ENCODE peak calls at places on chromosomes 1 and 21, in six cellular contexts. One of them, this sample, is unnamed.

GRCh38 chr1:167715653-167716302 is 6.0 kb upstream of the MPZL1 start:
- DNase-seq in osteocyte: no peak
- DNase-seq in GM06990: no peak
- DNase-seq in Calu3: no peak
- DNase-seq in left ventricle myocardium inferior: no peak
- DNase-seq in HFF-Myc: no peak
- DNase-seq in this sample: no peak

GRCh38 chr1:5943373-5944068 is 48.7 kb downstream of the NPHP4 start:
- DNase-seq in GM06990: no peak
- DNase-seq in left ventricle myocardium inferior: no peak
- DNase-seq in Calu3: no peak
- DNase-seq in osteocyte: peak
- DNase-seq in HFF-Myc: no peak
- DNase-seq in this sample: peak

GRCh38 chr1:156490401-156491032 is 10.1 kb downstream of the MEF2D start:
- DNase-seq in Calu3: no peak
- DNase-seq in GM06990: peak
- DNase-seq in HFF-Myc: no peak
- DNase-seq in left ventricle myocardium inferior: peak
- DNase-seq in osteocyte: no peak
- DNase-seq in this sample: no peak

GRCh38 chr1:230542054-230542453 is 100.2 kb upstream of the COG2 start:
- DNase-seq in GM06990: no peak
- DNase-seq in osteocyte: no peak
- DNase-seq in left ventricle myocardium inferior: no peak
- DNase-seq in HFF-Myc: no peak
- DNase-seq in Calu3: no peak
- DNase-seq in this sample: no peak

GRCh38 chr1:26210471-26210870 is 20.1 kb downstream of the CATSPER4 start:
- DNase-seq in osteocyte: no peak
- DNase-seq in HFF-Myc: no peak
- DNase-seq in left ventricle myocardium inferior: no peak
- DNase-seq in GM06990: no peak
- DNase-seq in Calu3: no peak
- DNase-seq in this sample: no peak

GRCh38 chr1:201649776-201650607 is 111.1 kb downstream of the NAV1 start:
- DNase-seq in osteocyte: peak
- DNase-seq in GM06990: no peak
- DNase-seq in Calu3: peak
- DNase-seq in left ventricle myocardium inferior: peak
- DNase-seq in HFF-Myc: no peak
- DNase-seq in this sample: peak

GRCh38 chr1:218473527-218473926 is 128.4 kb downstream of the TGFB2 start:
- DNase-seq in left ventricle myocardium inferior: no peak
- DNase-seq in osteocyte: no peak
- DNase-seq in GM06990: peak
- DNase-seq in HFF-Myc: no peak
- DNase-seq in Calu3: no peak
- DNase-seq in this sample: no peak

GRCh38 chr1:17438176-17438976 is 1.1 kb downstream of the RCC2 start:
- DNase-seq in HFF-Myc: no peak
- DNase-seq in left ventricle myocardium inferior: peak
- DNase-seq in GM06990: peak
- DNase-seq in osteocyte: no peak
- DNase-seq in Calu3: peak
- DNase-seq in this sample: peak

GRCh38 chr1:49435291-49435690 is 588.5 kb downstream of the AGBL4 start:
- DNase-seq in GM06990: no peak
- DNase-seq in Calu3: no peak
- DNase-seq in osteocyte: no peak
- DNase-seq in HFF-Myc: no peak
- DNase-seq in left ventricle myocardium inferior: no peak
- DNase-seq in this sample: no peak

GRCh38 chr1:15352122-15352957 is 57.3 kb upstream of the EFHD2 start:
- DNase-seq in HFF-Myc: peak
- DNase-seq in Calu3: peak
- DNase-seq in left ventricle myocardium inferior: no peak
- DNase-seq in osteocyte: no peak
- DNase-seq in GM06990: no peak
- DNase-seq in this sample: no peak

GRCh38 chr1:41537788-41538351 is 53.4 kb upstream of the EDN2 start:
- DNase-seq in GM06990: no peak
- DNase-seq in HFF-Myc: peak
- DNase-seq in Calu3: no peak
- DNase-seq in osteocyte: no peak
- DNase-seq in left ventricle myocardium inferior: peak
- DNase-seq in this sample: no peak

GRCh38 chr1:111190931-111191451 is 9.5 kb downstream of the DENND2D start:
- DNase-seq in GM06990: no peak
- DNase-seq in left ventricle myocardium inferior: no peak
- DNase-seq in osteocyte: no peak
- DNase-seq in HFF-Myc: no peak
- DNase-seq in Calu3: no peak
- DNase-seq in this sample: no peak

GRCh38 chr21:18253252-18253651 is 8.6 kb downstream of the CHODL start:
- DNase-seq in left ventricle myocardium inferior: no peak
- DNase-seq in GM06990: no peak
- DNase-seq in Calu3: no peak
- DNase-seq in osteocyte: no peak
- DNase-seq in HFF-Myc: no peak
- DNase-seq in this sample: no peak

GRCh38 chr1:232553809-232554208 is 76.1 kb downstream of the SIPA1L2 start:
- DNase-seq in Calu3: no peak
- DNase-seq in HFF-Myc: no peak
- DNase-seq in osteocyte: no peak
- DNase-seq in left ventricle myocardium inferior: no peak
- DNase-seq in GM06990: no peak
- DNase-seq in this sample: no peak

GRCh38 chr1:151945725-151946365 is 36.5 kb upstream of the THEM4 start:
- DNase-seq in Calu3: peak
- DNase-seq in GM06990: peak
- DNase-seq in osteocyte: peak
- DNase-seq in left ventricle myocardium inferior: peak
- DNase-seq in HFF-Myc: peak
- DNase-seq in this sample: no peak

GRCh38 chr1:109650609-109651008 is 5.3 kb upstream of the GSTM4 start:
- DNase-seq in HFF-Myc: no peak
- DNase-seq in left ventricle myocardium inferior: no peak
- DNase-seq in GM06990: no peak
- DNase-seq in Calu3: no peak
- DNase-seq in osteocyte: no peak
- DNase-seq in this sample: no peak

GRCh38 chr1:244796719-244797406 is 38.6 kb upstream of the COX20 start:
- DNase-seq in GM06990: no peak
- DNase-seq in HFF-Myc: peak
- DNase-seq in osteocyte: no peak
- DNase-seq in Calu3: peak
- DNase-seq in left ventricle myocardium inferior: no peak
- DNase-seq in this sample: no peak

GRCh38 chr1:201009967-201010645 is 13.4 kb downstream of the KIF21B start:
- DNase-seq in Calu3: no peak
- DNase-seq in left ventricle myocardium inferior: no peak
- DNase-seq in osteocyte: no peak
- DNase-seq in GM06990: no peak
- DNase-seq in HFF-Myc: no peak
- DNase-seq in this sample: no peak

GRCh38 chr1:241985787-241986186 is 13.1 kb downstream of the MAP1LC3C start:
- DNase-seq in left ventricle myocardium inferior: no peak
- DNase-seq in GM06990: no peak
- DNase-seq in HFF-Myc: no peak
- DNase-seq in osteocyte: no peak
- DNase-seq in Calu3: peak
- DNase-seq in this sample: no peak

GRCh38 chr1:53715478-53715877 is 23.5 kb downstream of the GLIS1 start:
- DNase-seq in Calu3: peak
- DNase-seq in HFF-Myc: no peak
- DNase-seq in left ventricle myocardium inferior: no peak
- DNase-seq in GM06990: no peak
- DNase-seq in osteocyte: no peak
- DNase-seq in this sample: no peak
- TF ChIP-seq CTCF in Calu3: peak
- TF ChIP-seq CTCF in HFF-Myc: peak
- TF ChIP-seq CTCF in left ventricle myocardium inferior: peak
- TF ChIP-seq CTCF in GM06990: peak
- TF ChIP-seq CTCF in osteocyte: peak
- TF ChIP-seq CTCF in this sample: peak

DNA sequence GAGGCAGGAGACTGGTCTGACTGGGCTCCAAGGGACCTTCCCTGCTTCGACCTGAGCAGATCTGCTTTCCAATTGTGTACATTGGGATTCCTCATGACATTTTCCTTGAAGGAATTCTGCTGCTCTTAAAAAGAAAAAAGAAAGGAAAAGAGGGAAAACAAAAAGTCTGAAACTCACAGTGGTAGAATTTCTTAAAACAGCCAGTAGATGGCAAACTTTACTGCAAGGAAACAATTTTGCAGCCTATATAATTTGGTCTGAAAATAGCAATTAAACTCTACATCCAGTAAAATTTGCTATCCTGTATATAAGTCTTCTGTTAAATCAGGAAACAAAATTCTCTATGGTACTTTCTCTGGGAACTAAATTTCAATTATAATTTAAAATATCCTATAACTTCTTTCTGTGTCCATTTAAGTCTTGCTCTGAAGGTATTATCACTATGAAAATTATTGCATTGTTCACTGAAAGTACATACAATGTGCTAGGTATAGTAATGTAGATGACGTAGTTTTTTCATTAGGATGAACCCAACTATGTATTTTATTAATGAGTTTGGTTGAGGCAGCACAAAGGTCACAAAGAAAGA is 59.8 kb downstream of the CRB1 start:
- DNase-seq in HFF-Myc: no peak
- DNase-seq in left ventricle myocardium inferior: no peak
- DNase-seq in Calu3: no peak
- DNase-seq in osteocyte: no peak
- DNase-seq in GM06990: no peak
- DNase-seq in this sample: no peak
- TF ChIP-seq CTCF in HFF-Myc: peak
- TF ChIP-seq CTCF in left ventricle myocardium inferior: peak
- TF ChIP-seq CTCF in Calu3: peak
- TF ChIP-seq CTCF in osteocyte: peak
- TF ChIP-seq CTCF in GM06990: peak
- TF ChIP-seq CTCF in this sample: peak

DNA sequence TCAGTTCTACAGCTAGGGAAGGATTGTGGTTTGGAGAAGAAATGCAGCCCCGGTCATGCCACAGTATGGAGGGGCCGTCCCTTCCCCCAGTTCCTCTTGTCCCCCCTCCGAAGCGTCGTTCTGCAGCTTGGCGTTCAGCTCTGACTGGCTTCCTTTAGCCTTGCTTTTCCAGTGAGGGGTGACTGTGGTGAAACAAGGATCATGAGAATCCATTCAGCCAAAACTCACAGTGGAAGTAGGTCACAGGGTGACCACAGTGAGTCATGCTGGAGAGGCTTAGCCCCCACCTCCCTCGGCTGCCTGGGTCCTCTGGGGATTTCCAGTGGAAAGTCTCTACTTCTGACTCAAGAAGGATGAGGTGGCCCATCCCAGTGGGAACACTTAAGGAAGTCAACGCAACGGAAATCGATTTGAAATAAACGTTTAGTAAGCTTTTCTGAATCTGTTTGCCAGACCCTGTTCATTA is 37.3 kb upstream of the COL6A2 start:
- DNase-seq in HFF-Myc: peak
- DNase-seq in osteocyte: peak
- DNase-seq in Calu3: peak
- DNase-seq in left ventricle myocardium inferior: peak
- DNase-seq in GM06990: no peak
- DNase-seq in this sample: no peak
- TF ChIP-seq CTCF in HFF-Myc: no peak
- TF ChIP-seq CTCF in osteocyte: no peak
- TF ChIP-seq CTCF in Calu3: no peak
- TF ChIP-seq CTCF in left ventricle myocardium inferior: no peak
- TF ChIP-seq CTCF in GM06990: no peak
- TF ChIP-seq CTCF in this sample: no peak

GRCh38 chr1:91884459-91885290 is 1.3 kb downstream of the TGFBR3 start:
- DNase-seq in Calu3: peak
- DNase-seq in HFF-Myc: no peak
- DNase-seq in osteocyte: no peak
- DNase-seq in left ventricle myocardium inferior: peak
- DNase-seq in GM06990: peak
- DNase-seq in this sample: no peak

GRCh38 chr1:91883470-91883869 is 2.5 kb downstream of the TGFBR3 start:
- DNase-seq in Calu3: no peak
- DNase-seq in left ventricle myocardium inferior: no peak
- DNase-seq in GM06990: no peak
- DNase-seq in HFF-Myc: no peak
- DNase-seq in osteocyte: no peak
- DNase-seq in this sample: no peak

GRCh38 chr1:91885331-91885715 is 628 bp downstream of the TGFBR3 start:
- DNase-seq in osteocyte: peak
- DNase-seq in Calu3: peak
- DNase-seq in GM06990: peak
- DNase-seq in left ventricle myocardium inferior: peak
- DNase-seq in HFF-Myc: no peak
- DNase-seq in this sample: peak

GRCh38 chr1:91889717-91890459 is 3.9 kb upstream of the TGFBR3 start:
- DNase-seq in Calu3: peak
- DNase-seq in osteocyte: no peak
- DNase-seq in GM06990: no peak
- DNase-seq in left ventricle myocardium inferior: no peak
- DNase-seq in HFF-Myc: no peak
- DNase-seq in this sample: no peak

DNA sequence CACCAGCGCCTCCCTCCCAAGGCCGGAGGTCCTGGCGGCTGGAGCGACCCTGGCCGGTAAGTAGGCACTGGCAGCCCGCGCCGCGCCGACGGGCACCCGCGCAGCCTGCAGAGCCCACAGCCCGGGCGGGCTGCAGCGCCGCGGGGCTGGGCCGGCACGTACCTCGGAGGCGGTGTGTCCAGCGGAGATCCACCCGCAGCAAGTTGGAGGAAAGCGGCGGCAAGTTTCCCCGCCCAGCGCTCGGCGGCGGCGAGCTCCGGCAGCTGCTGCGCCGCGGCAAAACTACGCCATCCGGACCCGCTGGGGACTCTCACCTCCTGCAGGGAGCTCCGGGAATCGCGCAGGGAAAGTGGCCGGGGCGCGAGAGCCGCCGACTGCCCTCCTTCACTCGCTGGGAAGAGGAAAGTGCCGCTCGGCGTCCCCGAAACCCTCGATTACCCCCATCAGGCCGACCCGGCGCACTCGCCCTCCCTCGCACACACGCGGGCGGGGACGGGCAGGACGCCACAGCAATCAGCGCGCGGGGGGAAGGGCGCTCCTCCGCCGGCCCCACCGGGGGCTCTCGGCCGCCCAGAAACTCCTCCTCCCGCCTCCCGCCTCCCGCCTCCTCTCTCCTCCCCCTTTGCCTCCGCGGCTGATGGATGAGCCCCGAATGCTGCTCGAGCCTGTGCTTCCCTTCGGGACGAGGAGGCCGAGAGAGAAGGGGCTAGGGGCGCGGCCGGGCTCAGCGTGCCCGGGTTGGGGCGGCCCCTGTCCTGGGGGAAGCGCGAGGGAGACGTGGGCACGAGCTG is at the start of gene TGFBR3:
- DNase-seq in left ventricle myocardium inferior: peak
- DNase-seq in Calu3: peak
- DNase-seq in osteocyte: peak
- DNase-seq in GM06990: peak
- DNase-seq in HFF-Myc: no peak
- DNase-seq in this sample: peak
- TF ChIP-seq CTCF in left ventricle myocardium inferior: peak
- TF ChIP-seq CTCF in Calu3: peak
- TF ChIP-seq CTCF in osteocyte: peak
- TF ChIP-seq CTCF in GM06990: peak
- TF ChIP-seq CTCF in HFF-Myc: peak
- TF ChIP-seq CTCF in this sample: peak